ENCODE peak calls at places on chromosomes 16 and 17, in eight cellular contexts. One of them, this sample, is unnamed.

GRCh38 chr17:19705771-19706770 is 10.3 kb downstream of the SLC47A2 start:
- DNase-seq in WERI-Rb-1: no peak
- DNase-seq in HCT116: no peak
- DNase-seq in fibroblast of mammary gland: no peak
- DNase-seq in effector memory CD4-positive, alpha-beta T cell: no peak
- DNase-seq in neuronal stem cell: no peak
- DNase-seq in stomach: no peak
- DNase-seq in AG04450: no peak
- DNase-seq in this sample: no peak

GRCh38 chr16:85563515-85564276 is 49.4 kb upstream of the GSE1 start:
- DNase-seq in WERI-Rb-1: no peak
- DNase-seq in HCT116: no peak
- DNase-seq in fibroblast of mammary gland: peak; percentile 47
- DNase-seq in effector memory CD4-positive, alpha-beta T cell: no peak
- DNase-seq in neuronal stem cell: no peak
- DNase-seq in stomach: peak; percentile 85
- DNase-seq in AG04450: no peak
- DNase-seq in this sample: peak; percentile 61

GRCh38 chr17:40352779-40353394 is 11.7 kb downstream of the GJD3 start:
- DNase-seq in WERI-Rb-1: no peak
- DNase-seq in HCT116: no peak
- DNase-seq in fibroblast of mammary gland: peak; percentile 33
- DNase-seq in effector memory CD4-positive, alpha-beta T cell: no peak
- DNase-seq in neuronal stem cell: no peak
- DNase-seq in stomach: no peak
- DNase-seq in AG04450: no peak
- DNase-seq in this sample: no peak

GRCh38 chr16:49800876-49801275 is 55.0 kb downstream of the ZNF423 start:
- DNase-seq in WERI-Rb-1: no peak
- DNase-seq in HCT116: no peak
- DNase-seq in fibroblast of mammary gland: no peak
- DNase-seq in effector memory CD4-positive, alpha-beta T cell: no peak
- DNase-seq in neuronal stem cell: no peak
- DNase-seq in stomach: no peak
- DNase-seq in AG04450: no peak
- DNase-seq in this sample: no peak

GRCh38 chr17:5128905-5129535 is 13.2 kb downstream of the USP6 start:
- DNase-seq in WERI-Rb-1: no peak
- DNase-seq in HCT116: no peak
- DNase-seq in fibroblast of mammary gland: no peak
- DNase-seq in effector memory CD4-positive, alpha-beta T cell: no peak
- DNase-seq in neuronal stem cell: no peak
- DNase-seq in stomach: no peak
- DNase-seq in AG04450: no peak
- DNase-seq in this sample: no peak

GRCh38 chr16:62035115-62036092 is 834 bp downstream of the CDH8 start:
- DNase-seq in WERI-Rb-1: no peak
- DNase-seq in HCT116: no peak
- DNase-seq in fibroblast of mammary gland: no peak
- DNase-seq in effector memory CD4-positive, alpha-beta T cell: no peak
- DNase-seq in neuronal stem cell: peak; percentile 71
- DNase-seq in stomach: no peak
- DNase-seq in AG04450: no peak
- DNase-seq in this sample: no peak

GRCh38 chr17:82201498-82201910 is 11.1 kb downstream of the CCDC57 start:
- DNase-seq in WERI-Rb-1: no peak
- DNase-seq in HCT116: no peak
- DNase-seq in fibroblast of mammary gland: no peak
- DNase-seq in effector memory CD4-positive, alpha-beta T cell: no peak
- DNase-seq in neuronal stem cell: no peak
- DNase-seq in stomach: peak; percentile 30
- DNase-seq in AG04450: no peak
- DNase-seq in this sample: no peak

GRCh38 chr16:89918453-89919347 is at the start of gene MC1R:
- DNase-seq in WERI-Rb-1: peak; percentile 42
- DNase-seq in HCT116: peak; percentile 26
- DNase-seq in fibroblast of mammary gland: peak; percentile 39
- DNase-seq in effector memory CD4-positive, alpha-beta T cell: no peak
- DNase-seq in neuronal stem cell: peak; percentile 31
- DNase-seq in stomach: no peak
- DNase-seq in AG04450: no peak
- DNase-seq in this sample: no peak

GRCh38 chr17:73234746-73235145 is 26.9 kb downstream of the CPSF4L start:
- DNase-seq in WERI-Rb-1: no peak
- DNase-seq in HCT116: no peak
- DNase-seq in fibroblast of mammary gland: no peak
- DNase-seq in effector memory CD4-positive, alpha-beta T cell: no peak
- DNase-seq in neuronal stem cell: no peak
- DNase-seq in stomach: no peak
- DNase-seq in AG04450: no peak
- DNase-seq in this sample: no peak

GRCh38 chr17:42843358-42843934 is 934 bp upstream of the AOC2 start:
- DNase-seq in WERI-Rb-1: peak; percentile 63
- DNase-seq in HCT116: peak; percentile 51
- DNase-seq in fibroblast of mammary gland: peak; percentile 80
- DNase-seq in effector memory CD4-positive, alpha-beta T cell: no peak
- DNase-seq in neuronal stem cell: no peak
- DNase-seq in stomach: no peak
- DNase-seq in AG04450: peak; percentile 48
- DNase-seq in this sample: peak; percentile 43

GRCh38 chr16:30636599-30636998 is 14.2 kb upstream of the PRR14 start:
- DNase-seq in WERI-Rb-1: no peak
- DNase-seq in HCT116: no peak
- DNase-seq in fibroblast of mammary gland: no peak
- DNase-seq in effector memory CD4-positive, alpha-beta T cell: no peak
- DNase-seq in neuronal stem cell: no peak
- DNase-seq in stomach: no peak
- DNase-seq in AG04450: no peak
- DNase-seq in this sample: no peak

GRCh38 chr17:19237389-19238166 is 412 bp downstream of the EPN2 start:
- DNase-seq in WERI-Rb-1: peak; percentile 45
- DNase-seq in HCT116: no peak
- DNase-seq in fibroblast of mammary gland: no peak
- DNase-seq in effector memory CD4-positive, alpha-beta T cell: peak; percentile 17
- DNase-seq in neuronal stem cell: peak; percentile 45
- DNase-seq in stomach: peak; percentile 37
- DNase-seq in AG04450: no peak
- DNase-seq in this sample: peak; percentile 17

GRCh38 chr16:15856901-15857778 is at the start of gene MYH11:
- DNase-seq in WERI-Rb-1: no peak
- DNase-seq in HCT116: no peak
- DNase-seq in fibroblast of mammary gland: no peak
- DNase-seq in effector memory CD4-positive, alpha-beta T cell: no peak
- DNase-seq in neuronal stem cell: peak; percentile 29
- DNase-seq in stomach: no peak
- DNase-seq in AG04450: no peak
- DNase-seq in this sample: no peak
- H3K4me3 ChIP-seq in WERI-Rb-1: peak within 1 kb of the TSS; percentile 30
- H3K4me3 ChIP-seq in HCT116: no peak within 1 kb of the TSS
- H3K4me3 ChIP-seq in fibroblast of mammary gland: peak within 1 kb of the TSS; percentile 24
- H3K4me3 ChIP-seq in effector memory CD4-positive, alpha-beta T cell: no peak within 1 kb of the TSS
- H3K4me3 ChIP-seq in neuronal stem cell: peak within 1 kb of the TSS; percentile 32
- H3K4me3 ChIP-seq in stomach: peak within 1 kb of the TSS; percentile 37
- H3K4me3 ChIP-seq in AG04450: peak within 1 kb of the TSS; percentile 56
- H3K4me3 ChIP-seq in this sample: peak within 1 kb of the TSS; percentile 25

DNA sequence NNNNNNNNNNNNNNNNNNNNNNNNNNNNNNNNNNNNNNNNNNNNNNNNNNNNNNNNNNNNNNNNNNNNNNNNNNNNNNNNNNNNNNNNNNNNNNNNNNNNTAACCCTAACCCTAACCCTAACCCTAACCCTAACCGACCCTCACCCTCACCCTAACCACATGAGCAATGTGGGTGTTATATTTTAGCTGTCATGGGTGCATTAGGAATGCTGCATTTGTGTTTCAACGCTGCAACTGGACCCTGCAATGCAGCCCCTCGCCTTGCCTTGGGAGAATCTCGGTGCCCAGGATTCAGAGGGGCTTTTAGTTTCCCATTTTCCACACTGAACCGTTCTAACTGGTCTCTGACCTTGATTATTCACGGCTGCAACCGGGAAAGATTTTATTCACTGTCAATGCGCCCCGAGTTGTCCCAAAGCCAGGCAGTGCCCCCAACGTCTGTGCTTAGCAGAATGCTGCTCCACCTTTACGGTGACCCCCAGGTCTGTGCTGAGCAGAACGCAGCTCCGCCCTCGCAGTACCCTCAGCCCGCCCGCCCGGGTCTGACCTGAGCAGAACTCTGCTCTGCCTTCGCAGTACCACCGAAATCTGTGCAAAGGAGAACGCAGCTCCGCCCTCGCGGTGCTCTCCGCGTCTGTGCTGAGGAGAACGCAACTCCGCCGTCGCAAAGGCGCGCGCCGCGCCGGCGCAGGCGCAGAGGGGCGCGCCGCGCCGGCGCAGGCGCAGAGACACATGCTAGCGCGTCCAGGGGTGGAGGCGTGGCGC is 43.3 kb downstream of the POLR3K start:
- DNase-seq in WERI-Rb-1: peak; percentile 36
- DNase-seq in HCT116: no peak
- DNase-seq in fibroblast of mammary gland: no peak
- DNase-seq in effector memory CD4-positive, alpha-beta T cell: no peak
- DNase-seq in neuronal stem cell: no peak
- DNase-seq in stomach: peak; percentile 27
- DNase-seq in AG04450: no peak
- DNase-seq in this sample: no peak
- H3K4me3 ChIP-seq in WERI-Rb-1: peak overlapping the region; percentile 11
- H3K4me3 ChIP-seq in HCT116: no peak overlapping the region
- H3K4me3 ChIP-seq in fibroblast of mammary gland: peak overlapping the region; percentile 24
- H3K4me3 ChIP-seq in effector memory CD4-positive, alpha-beta T cell: no peak overlapping the region
- H3K4me3 ChIP-seq in neuronal stem cell: peak overlapping the region; percentile 43
- H3K4me3 ChIP-seq in stomach: no peak overlapping the region
- H3K4me3 ChIP-seq in AG04450: peak overlapping the region; percentile 48
- H3K4me3 ChIP-seq in this sample: no peak overlapping the region

DNA sequence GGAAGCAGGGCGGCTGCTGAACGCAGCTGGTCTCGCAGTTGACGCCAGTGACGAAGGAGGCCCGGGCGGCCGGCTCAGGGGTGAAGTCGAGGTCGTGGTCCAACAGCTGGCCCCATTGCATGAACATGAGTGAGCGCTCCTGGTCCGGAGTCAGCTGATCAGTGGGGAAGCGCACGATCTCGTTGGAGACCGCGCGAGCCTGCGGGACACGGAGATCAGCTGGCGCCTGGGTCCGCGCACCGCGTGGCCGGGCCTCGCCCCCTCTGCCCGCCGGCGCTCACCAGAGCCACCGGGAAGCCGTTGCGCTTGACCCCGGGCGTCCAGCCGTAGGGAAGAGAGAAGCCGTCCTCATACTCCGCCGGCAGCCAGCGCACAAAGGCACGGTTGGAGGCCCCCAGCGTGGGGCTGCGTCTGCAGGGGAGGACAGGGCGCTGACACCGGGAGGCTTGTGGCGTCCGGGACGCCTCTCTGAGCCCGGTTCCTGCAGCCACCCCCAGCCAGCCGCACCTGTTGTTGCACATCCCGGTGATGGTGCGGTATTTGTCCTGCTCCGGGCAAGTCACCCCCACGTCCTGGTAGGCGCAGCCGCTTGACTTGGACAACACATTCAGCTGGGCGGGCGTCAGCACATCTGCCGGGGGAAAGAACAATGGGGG is 1.6 kb downstream of the MPO start:
- DNase-seq in WERI-Rb-1: no peak
- DNase-seq in HCT116: no peak
- DNase-seq in fibroblast of mammary gland: peak; percentile 33
- DNase-seq in effector memory CD4-positive, alpha-beta T cell: no peak
- DNase-seq in neuronal stem cell: no peak
- DNase-seq in stomach: no peak
- DNase-seq in AG04450: no peak
- DNase-seq in this sample: no peak
- H3K4me3 ChIP-seq in WERI-Rb-1: no peak overlapping the region
- H3K4me3 ChIP-seq in HCT116: no peak overlapping the region
- H3K4me3 ChIP-seq in fibroblast of mammary gland: no peak overlapping the region
- H3K4me3 ChIP-seq in effector memory CD4-positive, alpha-beta T cell: no peak overlapping the region
- H3K4me3 ChIP-seq in neuronal stem cell: no peak overlapping the region
- H3K4me3 ChIP-seq in stomach: peak overlapping the region; percentile 35
- H3K4me3 ChIP-seq in AG04450: no peak overlapping the region
- H3K4me3 ChIP-seq in this sample: no peak overlapping the region

GRCh38 chr17:55722016-55722706 is 503 bp downstream of the TMEM100 start:
- DNase-seq in WERI-Rb-1: no peak
- DNase-seq in HCT116: no peak
- DNase-seq in fibroblast of mammary gland: peak; percentile 35
- DNase-seq in effector memory CD4-positive, alpha-beta T cell: no peak
- DNase-seq in neuronal stem cell: no peak
- DNase-seq in stomach: no peak
- DNase-seq in AG04450: no peak
- DNase-seq in this sample: no peak
- H3K4me3 ChIP-seq in WERI-Rb-1: no peak overlapping the region
- H3K4me3 ChIP-seq in HCT116: no peak overlapping the region
- H3K4me3 ChIP-seq in fibroblast of mammary gland: peak overlapping the region; percentile 66
- H3K4me3 ChIP-seq in effector memory CD4-positive, alpha-beta T cell: no peak overlapping the region
- H3K4me3 ChIP-seq in neuronal stem cell: no peak overlapping the region
- H3K4me3 ChIP-seq in stomach: peak overlapping the region; percentile 49
- H3K4me3 ChIP-seq in AG04450: peak overlapping the region; percentile 47
- H3K4me3 ChIP-seq in this sample: peak overlapping the region; percentile 22

This sample was measured in tibial nerve.